ENCODE peak calls at places on chromosomes 6 and 20, in five cellular contexts. J is Peyer's patch; G is endothelial cell; Q is stimulated activated CD8-positive, alpha-beta memory T cell treated with anti-CD3 and anti-CD28 coated beads, Interleukin-4, amount 100 ng/mL, for 4 hours; X is EH. W is an unnamed sample.

GRCh38 chr6:135147637-135148592 is 33.2 kb upstream of the MYB start:
- DNase-seq in J (no peak), G (no peak), Q (no peak), X (peak), W (no peak)

GRCh38 chr6:121838842-121839241 is 403.4 kb downstream of the GJA1 start:
- DNase-seq in J (no peak), G (no peak), Q (no peak), X (peak), W (peak)

GRCh38 chr20:5715068-5715841 is 34.9 kb upstream of the SHLD1 start:
- DNase-seq in J (no peak), G (no peak), Q (no peak), X (no peak), W (no peak)

GRCh38 chr6:108581237-108581931 is 20.7 kb downstream of the FOXO3 start:
- DNase-seq in J (no peak), G (no peak), Q (no peak), X (peak), W (peak)

GRCh38 chr6:27539551-27539950 is 66.6 kb upstream of the ZNF184 start:
- DNase-seq in J (no peak), G (no peak), Q (no peak), X (no peak), W (no peak)

GRCh38 chr6:3227363-3228045 is at the start of gene TUBB2B:
- DNase-seq in J (no peak), G (peak), Q (no peak), X (peak), W (peak)

GRCh38 chr20:36573798-36574277 is 441 bp downstream of the TGIF2 start:
- DNase-seq in J (peak), G (peak), Q (no peak), X (peak), W (peak)

GRCh38 chr6:83970582-83970981 is 63.0 kb upstream of the MRAP2 start:
- DNase-seq in J (no peak), G (no peak), Q (no peak), X (no peak), W (no peak)

GRCh38 chr6:157597461-157598312 is 216.7 kb downstream of the ZDHHC14 start:
- DNase-seq in J (peak), G (peak), Q (no peak), X (peak), W (peak)

GRCh38 chr6:46059608-46060007 is 43.9 kb upstream of the CLIC5 start:
- DNase-seq in J (no peak), G (no peak), Q (no peak), X (no peak), W (no peak)

GRCh38 chr20:35000922-35001595 is 45.4 kb downstream of the MYH7B start:
- DNase-seq in J (no peak), G (no peak), Q (no peak), X (no peak), W (no peak)

GRCh38 chr20:52003976-52004375 is 187.6 kb downstream of the ZFP64 start:
- DNase-seq in J (no peak), G (no peak), Q (no peak), X (no peak), W (no peak)

GRCh38 chr6:3869632-3870527 is 20.7 kb downstream of the FAM50B start:
- DNase-seq in J (no peak), G (no peak), Q (no peak), X (no peak), W (no peak)

GRCh38 chr6:116596815-116597214 is 19.5 kb upstream of the RSPH4A start:
- DNase-seq in J (no peak), G (peak), Q (no peak), X (peak), W (no peak)

GRCh38 chr6:42616716-42617115 is 52.9 kb downstream of the UBR2 start:
- DNase-seq in J (no peak), G (no peak), Q (no peak), X (peak), W (no peak)

GRCh38 chr6:3751019-3751729 is at the start of gene PXDC1:
- DNase-seq in J (no peak), G (peak), Q (no peak), X (no peak), W (no peak)

GRCh38 chr20:49699200-49699992 is 14.3 kb downstream of the B4GALT5 start:
- DNase-seq in J (no peak), G (no peak), Q (no peak), X (peak), W (no peak)

GRCh38 chr6:169884158-169884557 is 132.7 kb downstream of the ERMARD start:
- DNase-seq in J (no peak), G (no peak), Q (no peak), X (no peak), W (no peak)

GRCh38 chr6:154356118-154356517 is 485 bp downstream of the IPCEF1 start:
- DNase-seq in J (no peak), G (no peak), Q (no peak), X (no peak), W (no peak)

GRCh38 chr20:45963059-45964011 is 8.7 kb downstream of the ZNF335 start:
- DNase-seq in J (no peak), G (no peak), Q (no peak), X (peak), W (no peak)

GRCh38 chr6:43980004-43980795 is 147.1 kb downstream of the MRPL14 start:
- DNase-seq in J (no peak), G (no peak), Q (no peak), X (no peak), W (no peak)

GRCh38 chr20:46631874-46632446 is 19.3 kb downstream of the SLC13A3 start:
- DNase-seq in J (no peak), G (no peak), Q (no peak), X (no peak), W (no peak)

GRCh38 chr20:17710379-17711305 is 10.9 kb downstream of the BANF2 start:
- DNase-seq in J (no peak), G (no peak), Q (no peak), X (peak), W (peak)

GRCh38 chr20:47389867-47390347 is 33.4 kb upstream of the ZMYND8 start:
- DNase-seq in J (no peak), G (no peak), Q (no peak), X (peak), W (no peak)

GRCh38 chr6:31557443-31558317 is 10.3 kb downstream of the NFKBIL1 start:
- DNase-seq in J (no peak), G (no peak), Q (no peak), X (no peak), W (no peak)

GRCh38 chr6:157996918-157997702 is 15.4 kb downstream of the SYNJ2 start:
- DNase-seq in J (no peak), G (no peak), Q (no peak), X (no peak), W (no peak)

GRCh38 chr6:17494177-17494576 is 100.8 kb downstream of the CAP2 start:
- DNase-seq in J (no peak), G (no peak), Q (no peak), X (peak), W (no peak)

GRCh38 chr20:9015984-9016324 is 52.9 kb upstream of the PLCB4 start:
- DNase-seq in J (no peak), G (no peak), Q (no peak), X (peak), W (peak)

GRCh38 chr6:105163186-105163585 is 16.6 kb downstream of the POPDC3 start:
- DNase-seq in J (no peak), G (no peak), Q (no peak), X (no peak), W (no peak)

GRCh38 chr20:15240801-15241200 is 903.4 kb upstream of the FLRT3 start:
- DNase-seq in J (no peak), G (no peak), Q (no peak), X (peak), W (no peak)

W was measured in SJSA1.